ENCODE peak calls at places on chromosomes 1 and 21, in six cellular contexts. B is Peyer's patch, R is right lobe of liver, E is heart left ventricle, D is PC-9, F is AG04450. I is an unnamed sample.

GRCh38 chr21:45290948-45291612 is 3.4 kb upstream of the POFUT2 start:
- DNase-seq in B (peak), R (no peak), E (no peak), D (no peak), F (no peak), I (peak)

GRCh38 chr1:22123071-22123390 is 19.9 kb downstream of the WNT4 start:
- DNase-seq in B (no peak), R (peak), E (peak), D (no peak), F (no peak), I (no peak)

GRCh38 chr1:36864182-36865079 is 169.9 kb downstream of the GRIK3 start:
- DNase-seq in B (no peak), R (no peak), E (no peak), D (no peak), F (no peak), I (no peak)

GRCh38 chr1:223500560-223501425 is 107.6 kb downstream of the CCDC185 start:
- DNase-seq in B (no peak), R (no peak), E (no peak), D (peak), F (peak), I (peak)

GRCh38 chr1:111399792-111400610 is 27.5 kb downstream of the OVGP1 start:
- DNase-seq in B (no peak), R (peak), E (peak), D (peak), F (no peak), I (peak)

GRCh38 chr1:33327587-33328325 is 6.9 kb upstream of the A3GALT2 start:
- DNase-seq in B (no peak), R (peak), E (peak), D (peak), F (peak), I (peak)

GRCh38 chr1:10917513-10918454 is 94.7 kb upstream of the TARDBP start:
- DNase-seq in B (no peak), R (no peak), E (no peak), D (no peak), F (no peak), I (no peak)

GRCh38 chr1:67880056-67880601 is 46.9 kb upstream of the GNG12 start:
- DNase-seq in B (no peak), R (no peak), E (no peak), D (peak), F (no peak), I (peak)

GRCh38 chr1:207007352-207008033 is 25.1 kb downstream of the C1orf116 start:
- DNase-seq in B (no peak), R (no peak), E (no peak), D (peak), F (peak), I (peak)

GRCh38 chr1:160837558-160838205 is 25.0 kb downstream of the CD244 start:
- DNase-seq in B (peak), R (no peak), E (peak), D (peak), F (no peak), I (peak)

DNA sequence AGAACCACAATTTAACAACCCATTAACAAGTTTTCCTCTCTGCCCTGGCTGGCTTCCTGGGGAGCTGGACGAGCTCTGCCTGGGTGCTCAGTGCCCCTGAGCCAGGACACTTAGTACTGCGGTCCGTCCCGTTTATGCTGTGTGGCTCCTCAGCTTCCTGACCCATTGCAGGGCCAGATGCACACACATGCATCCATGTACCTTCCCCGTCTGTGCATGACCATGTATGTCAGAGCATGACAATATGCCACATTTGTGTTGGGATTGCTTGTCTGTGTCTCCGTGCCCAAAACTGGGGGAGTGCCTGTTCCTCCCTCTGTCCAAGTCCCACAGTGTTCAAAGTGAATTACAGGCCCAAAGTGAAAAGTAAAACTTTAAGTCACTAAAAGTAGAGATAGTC is 9.7 kb upstream of the TFF3 start:
- DNase-seq in B (no peak), R (peak), E (no peak), D (no peak), F (no peak), I (no peak)
- H3K4me3 ChIP-seq in B (no peak), R (no peak), E (no peak), D (no peak), F (no peak), I (no peak)

DNA sequence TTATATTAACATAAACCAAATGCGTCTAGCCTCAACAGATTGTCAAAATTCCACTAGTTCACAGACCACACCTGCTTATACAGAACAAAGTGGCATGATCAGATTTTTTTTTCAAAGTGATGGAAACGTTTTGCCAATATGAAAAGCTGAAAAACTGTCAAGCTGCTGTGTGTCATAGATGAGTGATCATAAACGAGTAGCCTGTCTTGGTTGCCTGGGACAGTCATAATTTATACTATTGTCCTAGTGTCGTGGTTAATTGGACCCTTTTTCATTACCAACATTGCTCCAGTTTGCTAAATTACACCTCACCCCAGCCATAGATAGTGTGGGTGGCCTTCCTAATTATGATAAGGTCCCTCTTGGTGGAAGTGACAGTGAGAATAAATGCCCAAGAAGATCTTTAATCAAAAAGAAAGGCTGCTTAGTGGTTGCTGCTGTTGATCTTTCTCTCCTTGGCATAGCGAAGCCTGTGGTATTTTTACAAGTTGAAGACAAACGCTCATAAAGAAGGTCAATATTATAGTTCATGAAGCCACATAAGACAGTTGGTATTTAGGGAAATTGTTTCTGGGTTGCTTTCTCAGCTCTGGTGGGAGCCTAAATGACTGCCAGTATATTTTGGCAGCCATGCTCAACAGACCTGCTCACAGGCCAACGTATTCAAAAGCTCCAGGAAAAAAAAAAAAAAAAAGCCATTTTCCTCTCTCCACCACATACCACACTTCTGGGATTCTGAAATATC is 478.1 kb downstream of the PLA2G4A start:
- DNase-seq in B (no peak), R (no peak), E (no peak), D (no peak), F (no peak), I (no peak)
- TF ChIP-seq CTCF in B (no peak), R (no peak), E (no peak), D (no peak), F (no peak), I (no peak)

DNA sequence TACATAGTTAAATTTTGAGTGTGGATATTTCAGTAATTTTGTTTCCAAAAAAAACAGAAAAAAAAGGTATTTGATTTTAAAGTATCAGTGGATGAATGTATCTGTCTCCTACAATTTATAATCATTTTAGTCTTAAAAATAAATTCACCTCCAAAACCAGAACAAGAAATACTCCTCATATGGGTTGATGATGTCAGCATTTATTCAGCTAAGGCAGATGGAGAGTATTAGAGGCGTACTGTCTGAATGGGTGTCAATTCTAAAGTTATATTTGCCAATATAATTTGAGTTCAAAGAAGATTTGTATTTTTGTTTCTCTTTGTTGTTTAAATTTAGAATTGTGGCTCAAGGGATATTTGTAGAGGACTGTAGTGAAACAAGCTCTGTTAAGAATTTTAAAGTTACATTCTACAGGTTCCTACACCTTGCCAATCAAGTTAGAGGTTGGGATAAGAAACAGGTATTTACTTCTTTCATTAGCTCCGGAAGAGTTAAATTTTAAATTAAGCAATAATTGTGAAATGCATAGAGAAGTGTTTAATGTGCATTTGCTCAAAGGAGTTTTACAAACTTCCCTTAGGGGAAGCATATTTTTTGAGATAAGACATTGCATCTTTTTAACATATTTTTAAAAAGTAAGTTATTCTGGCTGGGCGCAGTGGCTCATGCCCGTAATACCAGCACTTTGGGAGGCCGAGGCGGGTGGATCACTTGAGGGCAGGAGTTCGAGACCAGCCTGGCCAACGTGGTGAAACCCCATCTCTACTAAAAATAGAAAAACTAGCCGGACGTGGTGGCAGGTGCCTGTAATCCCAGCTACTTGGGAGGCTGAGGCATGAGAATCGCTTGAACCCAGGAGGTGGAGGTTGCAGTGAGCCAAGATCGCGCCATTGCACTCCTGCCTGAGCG is 1.2 kb downstream of the PLA2G4A start:
- DNase-seq in B (no peak), R (no peak), E (no peak), D (no peak), F (no peak), I (no peak)
- H3K4me3 ChIP-seq in B (peak), R (peak), E (peak), D (peak), F (no peak), I (peak)

GRCh38 chr1:43705982-43706597 is 1.2 kb upstream of the ST3GAL3 start:
- DNase-seq in B (no peak), R (no peak), E (no peak), D (no peak), F (no peak), I (no peak)

GRCh38 chr1:43706598-43707190 is 642 bp upstream of the ST3GAL3 start:
- DNase-seq in B (no peak), R (peak), E (no peak), D (no peak), F (no peak), I (no peak)

GRCh38 chr1:43705334-43705733 is 2.0 kb upstream of the ST3GAL3 start:
- DNase-seq in B (no peak), R (no peak), E (no peak), D (no peak), F (no peak), I (no peak)

GRCh38 chr1:43703836-43704235 is 3.5 kb upstream of the ST3GAL3 start:
- DNase-seq in B (no peak), R (no peak), E (no peak), D (no peak), F (no peak), I (no peak)

DNA sequence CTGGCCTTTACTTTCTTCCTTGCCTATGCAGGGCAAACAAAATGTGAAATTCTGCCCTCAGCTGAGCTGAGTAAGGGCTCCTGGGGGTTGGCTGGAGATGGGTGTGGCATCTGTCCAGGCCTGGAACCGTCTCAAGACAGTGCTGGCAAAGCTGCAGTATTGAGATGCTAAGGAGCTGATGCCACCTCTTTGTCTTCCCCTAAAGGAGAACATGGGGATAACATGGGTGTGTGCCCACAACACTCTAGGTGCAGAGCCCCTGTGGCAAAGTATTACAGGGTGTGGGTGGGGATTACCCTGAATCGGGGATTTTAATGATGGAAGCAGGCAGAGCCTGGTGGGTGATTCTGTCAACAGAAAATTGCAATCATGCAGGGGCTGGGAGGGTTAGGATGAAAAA is 2.5 kb upstream of the ST3GAL3 start:
- DNase-seq in B (no peak), R (no peak), E (no peak), D (no peak), F (no peak), I (peak)
- TF ChIP-seq CTCF in B (no peak), R (no peak), E (no peak), D (no peak), F (no peak), I (peak)

GRCh38 chr1:113808450-113809195 is 3.7 kb downstream of the RSBN1 start:
- DNase-seq in B (no peak), R (no peak), E (no peak), D (no peak), F (no peak), I (peak)
- H3K4me3 ChIP-seq in B (no peak), R (no peak), E (no peak), D (peak), F (no peak), I (no peak)

GRCh38 chr1:20339811-20340457 is 49.3 kb downstream of the VWA5B1 start:
- DNase-seq in B (no peak), R (no peak), E (no peak), D (no peak), F (no peak), I (no peak)

GRCh38 chr1:20337581-20337980 is 46.9 kb downstream of the VWA5B1 start:
- DNase-seq in B (no peak), R (no peak), E (no peak), D (no peak), F (no peak), I (no peak)

DNA sequence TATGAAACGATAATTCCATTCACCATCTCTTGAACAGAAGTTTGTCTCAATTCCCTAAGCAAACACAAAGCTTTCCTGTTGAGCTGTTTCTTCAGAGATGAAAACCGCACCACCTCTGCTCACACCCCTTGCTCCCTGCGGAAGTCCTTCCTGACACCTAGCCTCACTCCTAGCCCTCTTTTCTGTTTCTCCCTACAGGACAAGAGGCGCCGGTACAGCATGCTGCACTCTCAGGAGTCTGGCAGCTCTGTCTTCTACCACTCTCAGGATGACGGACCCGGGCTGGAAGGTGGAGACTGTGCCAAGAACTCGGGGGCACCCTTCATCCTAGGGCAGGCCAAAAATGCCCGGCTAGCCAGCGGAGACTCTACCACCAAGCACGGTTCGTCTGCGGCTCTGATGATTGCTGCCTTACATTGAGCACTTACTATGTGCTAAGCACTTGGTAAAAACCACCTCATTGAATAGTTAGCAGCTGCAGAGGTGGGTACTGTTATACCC is 45.5 kb downstream of the VWA5B1 start:
- DNase-seq in B (no peak), R (no peak), E (no peak), D (no peak), F (no peak), I (no peak)
- TF ChIP-seq CTCF in B (no peak), R (no peak), E (no peak), D (no peak), F (no peak), I (no peak)

DNA sequence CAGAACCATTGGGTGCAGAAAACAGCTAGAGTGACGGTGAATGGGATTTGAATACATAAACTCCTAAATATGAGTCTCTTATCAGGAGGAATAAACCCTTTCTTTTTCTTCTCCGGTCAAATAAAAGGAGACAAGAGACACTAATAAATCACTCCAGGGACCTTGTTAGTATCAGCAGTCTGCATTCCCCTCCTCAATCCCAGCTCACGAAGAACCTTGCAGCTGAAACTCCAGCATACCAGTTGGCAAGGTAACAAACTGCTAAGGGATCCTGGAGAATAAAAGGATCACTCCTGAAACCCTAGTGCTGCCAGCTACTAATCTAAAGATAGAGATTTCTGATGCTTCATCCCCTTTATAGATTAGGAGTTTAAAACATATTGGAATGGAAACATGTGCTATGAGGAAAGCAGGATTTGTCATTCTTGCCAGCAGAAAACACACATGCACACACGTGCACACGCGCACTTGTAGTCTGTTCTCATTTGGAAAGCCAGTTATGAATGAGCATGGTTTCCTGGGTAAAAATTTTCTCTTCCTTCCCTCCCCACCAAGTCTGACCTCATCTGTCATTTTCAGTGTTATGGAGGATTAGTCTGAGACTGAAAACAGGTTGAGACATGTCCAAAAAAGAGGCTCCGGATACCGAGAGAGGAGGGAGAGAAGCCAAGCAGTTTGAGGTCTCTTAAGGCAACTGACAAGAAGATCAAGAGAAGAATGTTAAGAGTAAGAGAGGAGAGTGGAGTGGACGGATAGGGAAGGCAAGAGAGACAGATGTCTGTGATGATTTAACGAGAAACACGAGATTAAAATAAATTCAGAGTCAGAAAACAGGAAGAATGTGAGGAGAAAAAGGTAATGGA is 10.9 kb downstream of the IER5 start:
- DNase-seq in B (no peak), R (no peak), E (no peak), D (peak), F (no peak), I (peak)
- H3K4me3 ChIP-seq in B (no peak), R (no peak), E (no peak), D (no peak), F (no peak), I (no peak)

GRCh38 chr1:46130144-46130543 is 2.3 kb downstream of the PIK3R3 start:
- DNase-seq in B (no peak), R (no peak), E (no peak), D (no peak), F (no peak), I (no peak)
- TF ChIP-seq CTCF in B (no peak), R (no peak), E (no peak), D (no peak), F (no peak), I (no peak)

GRCh38 chr21:42654913-42655796 is 1.7 kb downstream of the PDE9A start:
- DNase-seq in B (no peak), R (no peak), E (no peak), D (no peak), F (no peak), I (no peak)
- H3K4me3 ChIP-seq in B (peak), R (no peak), E (peak), D (peak), F (no peak), I (no peak)